ENCODE peak calls at places on chromosomes 16 and 17, in ten cellular contexts. C is fibroblast of pulmonary artery; P is nephron progenitor cell; M is GM10248; V is cardiac muscle cell; W is endodermal cell; X is HCT116; L is CD4-positive, alpha-beta T cell; H is neural crest cell; F is heart left ventricle. E is an unnamed sample.
A peak's percentile ranks its signal among the peaks of the same experiment; 100 is the strongest.

GRCh38 chr17:82236142-82236971 is 7.5 kb downstream of the SLC16A3 start:
- DNase-seq in C (peak; percentile 54), P (peak; percentile 69), M (no peak), V (peak; percentile 86), W (peak; percentile 95), X (no peak), L (peak; percentile 64), H (peak; percentile 68), F (peak; percentile 78), E (peak; percentile 56)

GRCh38 chr16:79685871-79686270 is 85.3 kb upstream of the MAF start:
- DNase-seq in C (no peak), P (no peak), M (no peak), V (no peak), W (no peak), X (no peak), L (no peak), H (no peak), F (no peak), E (no peak)

GRCh38 chr16:3059041-3059722 is 6.3 kb upstream of the IL32 start:
- DNase-seq in C (peak; percentile 86), P (peak; percentile 95), M (peak; percentile 95), V (peak; percentile 93), W (peak; percentile 97), X (peak; percentile 60), L (peak; percentile 83), H (peak; percentile 92), F (peak; percentile 94), E (peak; percentile 77)

GRCh38 chr17:10025976-10026785 is 121.1 kb upstream of the RCVRN start:
- DNase-seq in C (no peak), P (peak; percentile 18), M (no peak), V (peak; percentile 9), W (peak; percentile 85), X (no peak), L (no peak), H (no peak), F (no peak), E (no peak)

GRCh38 chr16:66426112-66427035 is 721 bp upstream of the BEAN1 start:
- DNase-seq in C (no peak), P (no peak), M (no peak), V (no peak), W (peak; percentile 66), X (no peak), L (no peak), H (no peak), F (no peak), E (peak; percentile 40)

GRCh38 chr16:70252355-70252988 is 732 bp upstream of the EXOSC6 start:
- DNase-seq in C (peak; percentile 21), P (peak; percentile 41), M (no peak), V (peak; percentile 9), W (peak; percentile 90), X (no peak), L (no peak), H (peak; percentile 29), F (no peak), E (peak; percentile 46)

GRCh38 chr16:72961115-72961832 is 86.7 kb downstream of the ZFHX3 start:
- DNase-seq in C (no peak), P (no peak), M (no peak), V (no peak), W (no peak), X (no peak), L (no peak), H (no peak), F (no peak), E (no peak)

GRCh38 chr16:83968483-83968865 is 430 bp downstream of the NECAB2 start:
- DNase-seq in C (no peak), P (peak; percentile 70), M (no peak), V (peak; percentile 50), W (no peak), X (no peak), L (no peak), H (no peak), F (no peak), E (no peak)

GRCh38 chr16:75139498-75139897 is 8.8 kb upstream of the ZFP1 start:
- DNase-seq in C (no peak), P (no peak), M (no peak), V (no peak), W (no peak), X (no peak), L (no peak), H (no peak), F (no peak), E (no peak)

GRCh38 chr16:49457196-49457595 is 83.6 kb downstream of the C16orf78 start:
- DNase-seq in C (no peak), P (no peak), M (no peak), V (no peak), W (peak; percentile 17), X (no peak), L (no peak), H (no peak), F (no peak), E (no peak)

GRCh38 chr16:1309888-1310831 is 724 bp downstream of the UBE2I start:
- DNase-seq in C (peak; percentile 48), P (no peak), M (no peak), V (no peak), W (no peak), X (no peak), L (peak; percentile 43), H (no peak), F (peak; percentile 72), E (peak; percentile 43)

GRCh38 chr17:76880268-76880667 is 12.1 kb downstream of the MGAT5B start:
- DNase-seq in C (no peak), P (no peak), M (no peak), V (no peak), W (peak; percentile 61), X (no peak), L (no peak), H (no peak), F (no peak), E (no peak)

GRCh38 chr17:3602499-3602898 is 6.7 kb downstream of the TRPV1 start:
- DNase-seq in C (peak; percentile 38), P (peak; percentile 26), M (no peak), V (peak; percentile 59), W (peak; percentile 86), X (peak; percentile 43), L (no peak), H (no peak), F (no peak), E (peak; percentile 40)

GRCh38 chr17:77145635-77146632 is 5.2 kb downstream of the SEC14L1 start:
- DNase-seq in C (peak; percentile 82), P (peak; percentile 40), M (peak; percentile 63), V (peak; percentile 77), W (peak; percentile 78), X (no peak), L (no peak), H (no peak), F (peak; percentile 78), E (peak; percentile 46)

GRCh38 chr16:64428463-64428862 is 693.4 kb downstream of the CDH11 start:
- DNase-seq in C (peak; percentile 64), P (no peak), M (no peak), V (no peak), W (no peak), X (no peak), L (no peak), H (no peak), F (no peak), E (peak; percentile 64)

GRCh38 chr16:68382296-68382718 is 66.0 kb downstream of the SMPD3 start:
- DNase-seq in C (no peak), P (no peak), M (peak; percentile 65), V (no peak), W (peak; percentile 77), X (no peak), L (no peak), H (no peak), F (no peak), E (no peak)

GRCh38 chr16:30748634-30749445 is 615 bp downstream of the PHKG2 start:
- DNase-seq in C (peak; percentile 52), P (peak; percentile 61), M (peak; percentile 56), V (peak; percentile 47), W (peak; percentile 49), X (no peak), L (no peak), H (peak; percentile 30), F (peak; percentile 58), E (peak; percentile 38)

GRCh38 chr17:73973881-73974409 is 229.5 kb upstream of the RPL38 start:
- DNase-seq in C (peak; percentile 10), P (no peak), M (no peak), V (no peak), W (peak; percentile 60), X (no peak), L (no peak), H (no peak), F (peak; percentile 62), E (no peak)

DNA sequence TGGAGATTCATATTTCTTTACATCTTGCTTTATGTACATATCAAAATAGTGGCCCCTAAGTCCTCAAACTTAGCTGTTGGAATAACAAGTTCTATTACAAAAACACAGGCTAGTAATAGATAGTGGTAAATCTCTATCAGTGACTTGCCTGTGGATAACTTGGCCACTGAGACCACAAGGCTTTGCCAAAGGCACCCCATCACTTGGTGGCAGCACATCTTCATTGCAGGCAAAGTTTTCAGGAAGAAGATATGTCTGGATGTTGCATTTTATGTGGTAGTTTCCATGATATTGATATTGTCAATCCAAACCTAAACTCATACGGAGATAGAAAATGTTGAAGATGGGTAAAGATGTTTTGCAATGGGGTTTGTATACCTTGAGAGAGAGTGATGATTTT is 58.5 kb downstream of the KNOP1 start:
- DNase-seq in C (no peak), P (no peak), M (no peak), V (no peak), W (no peak), X (no peak), L (no peak), H (no peak), F (no peak), E (no peak)
- TF ChIP-seq CTCF in C (peak; percentile 15), P (no peak), M (no peak), V (peak; percentile 9), W (no peak), X (no peak), L (no peak), H (no peak), F (peak; percentile 15), E (no peak)

GRCh38 chr17:69535022-69535570 is 120.6 kb downstream of the MAP2K6 start:
- DNase-seq in C (no peak), P (no peak), M (no peak), V (no peak), W (no peak), X (no peak), L (no peak), H (no peak), F (no peak), E (no peak)
- TF ChIP-seq CTCF in C (no peak), P (no peak), M (no peak), V (no peak), W (no peak), X (no peak), L (no peak), H (no peak), F (no peak), E (no peak)

GRCh38 chr17:75758131-75758905 is 6.7 kb downstream of the GALK1 start:
- DNase-seq in C (no peak), P (no peak), M (no peak), V (no peak), W (peak; percentile 85), X (no peak), L (no peak), H (no peak), F (no peak), E (no peak)
- TF ChIP-seq CTCF in C (peak; percentile 30), P (no peak), M (peak; percentile 25), V (peak; percentile 36), W (peak; percentile 68), X (peak; percentile 73), L (no peak), H (no peak), F (no peak), E (peak; percentile 47)

GRCh38 chr17:55585629-55586028 is 74.4 kb upstream of the SMIM36 start:
- DNase-seq in C (no peak), P (no peak), M (no peak), V (no peak), W (no peak), X (no peak), L (no peak), H (no peak), F (no peak), E (no peak)
- TF ChIP-seq CTCF in C (no peak), P (no peak), M (no peak), V (no peak), W (peak; percentile 19), X (peak; percentile 39), L (no peak), H (no peak), F (no peak), E (peak; percentile 10)